ENCODE peak calls at places on chromosomes 2 and 18, in four cellular contexts. A is neural crest cell, E is pancreas, I is caudate nucleus. O is an unnamed sample.

GRCh38 chr2:154557906-154558305 is 140.6 kb upstream of the KCNJ3 start:
- DNase-seq in A (no peak), E (no peak), I (no peak), O (no peak)

GRCh38 chr2:235658371-235659174 is 164.7 kb downstream of the AGAP1 start:
- DNase-seq in A (no peak), E (no peak), I (no peak), O (peak)

GRCh38 chr18:10241571-10241970 is 212.9 kb upstream of the APCDD1 start:
- DNase-seq in I (no peak), E (no peak), A (no peak), O (no peak)

GRCh38 chr18:70319185-70319584 is 30.3 kb downstream of the SOCS6 start:
- DNase-seq in E (no peak), A (no peak), I (no peak), O (peak)

GRCh38 chr2:73084971-73085370 is 13.5 kb upstream of the SFXN5 start:
- DNase-seq in A (no peak), E (no peak), I (no peak), O (no peak)

GRCh38 chr2:157596992-157597681 is 31.5 kb downstream of the ACVR1C start:
- DNase-seq in E (peak), I (peak), A (peak), O (peak)

GRCh38 chr18:48136051-48136543 is 205.6 kb upstream of the SMAD2 start:
- DNase-seq in I (no peak), E (peak), A (no peak), O (peak)

GRCh38 chr18:13369756-13370510 is 151.4 kb downstream of the LDLRAD4 start:
- DNase-seq in E (no peak), A (no peak), I (no peak), O (no peak)

GRCh38 chr18:55275042-55275897 is 312.7 kb downstream of the TCF4 start:
- DNase-seq in I (no peak), E (no peak), A (no peak), O (no peak)

GRCh38 chr18:67496469-67496868 is 20.1 kb downstream of the DSEL start:
- DNase-seq in I (no peak), E (no peak), A (no peak), O (no peak)

GRCh38 chr2:234761910-234762309 is 189.9 kb upstream of the SH3BP4 start:
- DNase-seq in A (no peak), I (no peak), E (no peak), O (no peak)

GRCh38 chr2:126406267-126406666 is 249.7 kb upstream of the GYPC start:
- DNase-seq in A (no peak), E (no peak), I (no peak), O (no peak)

GRCh38 chr2:136305517-136306192 is 187.7 kb upstream of the CXCR4 start:
- DNase-seq in I (no peak), E (no peak), A (no peak), O (no peak)

GRCh38 chr2:235638541-235639192 is 144.8 kb downstream of the AGAP1 start:
- DNase-seq in E (no peak), I (no peak), A (no peak), O (peak)

GRCh38 chr2:33220533-33220932 is 255.9 kb upstream of the RASGRP3 start:
- DNase-seq in A (no peak), E (no peak), I (no peak), O (no peak)

GRCh38 chr2:80469428-80469827 is 164.9 kb upstream of the LRRTM1 start:
- DNase-seq in E (no peak), I (no peak), A (no peak), O (no peak)

GRCh38 chr2:223943561-223944008 is 1.6 kb downstream of the WDFY1 start:
- DNase-seq in E (no peak), A (no peak), I (no peak), O (no peak)

O was measured in HAP-1.